ENCODE peak calls at places on chromosomes 2 and 18, in six cellular contexts. A, L, M, W, Q and V are unnamed samples.

GRCh38 chr2:190478572-190478971 is 56.0 kb downstream of the NEMP2 start:
- DNase-seq in A (no peak), L (no peak), M (no peak), W (no peak), Q (no peak), V (no peak)

GRCh38 chr2:165157160-165157559 is 46.7 kb downstream of the SCN3A start:
- DNase-seq in A (no peak), L (no peak), M (no peak), W (no peak), Q (no peak), V (no peak)

GRCh38 chr2:145036421-145036901 is 516.5 kb upstream of the ZEB2 start:
- DNase-seq in A (peak), L (no peak), M (no peak), W (no peak), Q (no peak), V (no peak)

GRCh38 chr2:178946494-178946893 is 103.4 kb downstream of the CCDC141 start:
- DNase-seq in A (no peak), L (no peak), M (no peak), W (no peak), Q (no peak), V (no peak)

GRCh38 chr2:78304678-78305077 is 720.8 kb upstream of the REG3G start:
- DNase-seq in A (no peak), L (no peak), M (no peak), W (no peak), Q (no peak), V (no peak)

GRCh38 chr2:11777066-11777782 is 30.8 kb downstream of the LPIN1 start:
- DNase-seq in A (no peak), L (no peak), M (no peak), W (no peak), Q (peak), V (peak)

GRCh38 chr18:25826823-25827617 is 263.4 kb downstream of the SS18 start:
- DNase-seq in A (no peak), L (no peak), M (no peak), W (no peak), Q (no peak), V (no peak)

GRCh38 chr2:27407798-27408491 is 1.4 kb downstream of the PPM1G start:
- DNase-seq in A (peak), L (peak), M (no peak), W (no peak), Q (peak), V (no peak)

GRCh38 chr2:45302011-45302325 is 292.7 kb upstream of the SIX2 start:
- DNase-seq in A (no peak), L (no peak), M (no peak), W (no peak), Q (no peak), V (no peak)

GRCh38 chr18:7457276-7457675 is 109.8 kb upstream of the PTPRM start:
- DNase-seq in A (no peak), L (no peak), M (no peak), W (no peak), Q (no peak), V (no peak)

GRCh38 chr2:170714156-170715061 is 728 bp upstream of the SP5 start:
- DNase-seq in A (no peak), L (peak), M (peak), W (no peak), Q (no peak), V (no peak)

GRCh38 chr2:166434491-166434890 is 58.7 kb upstream of the SCN9A start:
- DNase-seq in A (no peak), L (no peak), M (no peak), W (no peak), Q (no peak), V (no peak)

GRCh38 chr2:39646891-39647780 is 18.6 kb upstream of the TMEM178A start:
- DNase-seq in A (no peak), L (no peak), M (no peak), W (no peak), Q (no peak), V (no peak)

GRCh38 chr2:23198316-23199114 is 186.5 kb upstream of the KLHL29 start:
- DNase-seq in A (no peak), L (no peak), M (no peak), W (no peak), Q (no peak), V (no peak)

GRCh38 chr2:9319338-9319715 is 104.0 kb downstream of the ITGB1BP1 start:
- DNase-seq in A (no peak), L (no peak), M (no peak), W (no peak), Q (no peak), V (no peak)